ENCODE peak calls at places on chromosomes 7 and 10, in nine cellular contexts. L is neural progenitor cell, W is OCI-LY7, U is GM23338, Z is SK-N-SH, F is GM23248, Y is HCT116, K is hepatocyte, O is MM.1S. X is an unnamed sample.
A peak's percentile ranks its signal among the peaks of the same experiment; 100 is the strongest.

GRCh38 chr10:72275351-72276012 is 1.8 kb downstream of the DDIT4 start:
- DNase-seq in L (no peak), W (peak; percentile 49), U (peak; percentile 15), Z (no peak), F (no peak), Y (no peak), K (no peak), O (no peak), X (no peak)

GRCh38 chr10:33398796-33399195 is 64.3 kb upstream of the NRP1 start:
- DNase-seq in L (no peak), W (no peak), U (no peak), Z (no peak), F (no peak), Y (no peak), K (no peak), O (no peak), X (no peak)

GRCh38 chr7:101986335-101986734 is 168.9 kb downstream of the CUX1 start:
- DNase-seq in L (peak; percentile 64), W (no peak), U (no peak), Z (no peak), F (peak; percentile 12), Y (no peak), K (peak; percentile 28), O (no peak), X (no peak)

GRCh38 chr7:495761-496321 is 23.8 kb downstream of the PDGFA start:
- DNase-seq in L (no peak), W (no peak), U (no peak), Z (no peak), F (no peak), Y (no peak), K (no peak), O (no peak), X (no peak)

GRCh38 chr10:72254891-72255568 is 18.7 kb upstream of the DDIT4 start:
- DNase-seq in L (peak; percentile 80), W (no peak), U (peak; percentile 87), Z (peak; percentile 84), F (peak; percentile 80), Y (no peak), K (peak; percentile 84), O (peak; percentile 66), X (no peak)

GRCh38 chr7:1697499-1698125 is 27.5 kb downstream of the ELFN1 start:
- DNase-seq in L (no peak), W (no peak), U (no peak), Z (peak; percentile 9), F (no peak), Y (no peak), K (no peak), O (no peak), X (no peak)

GRCh38 chr7:28434510-28434909 is 22.2 kb downstream of the CREB5 start:
- DNase-seq in L (no peak), W (no peak), U (no peak), Z (no peak), F (no peak), Y (no peak), K (no peak), O (no peak), X (no peak)

GRCh38 chr7:155734445-155734809 is 77.8 kb downstream of the SHH start:
- DNase-seq in L (no peak), W (no peak), U (no peak), Z (no peak), F (peak; percentile 47), Y (no peak), K (no peak), O (no peak), X (no peak)

GRCh38 chr10:47294501-47294900 is 5.5 kb upstream of the GDF10 start:
- DNase-seq in L (no peak), W (no peak), U (no peak), Z (no peak), F (no peak), Y (no peak), K (no peak), O (no peak), X (no peak)

GRCh38 chr7:149422914-149423285 is 38.0 kb downstream of the ZNF777 start:
- DNase-seq in L (no peak), W (no peak), U (peak; percentile 49), Z (no peak), F (no peak), Y (no peak), K (no peak), O (no peak), X (no peak)

GRCh38 chr7:127732306-127732705 is 80.3 kb downstream of the SND1 start:
- DNase-seq in L (no peak), W (no peak), U (no peak), Z (no peak), F (no peak), Y (no peak), K (no peak), O (no peak), X (no peak)

GRCh38 chr7:127730658-127731276 is 78.8 kb downstream of the SND1 start:
- DNase-seq in L (no peak), W (no peak), U (peak; percentile 50), Z (no peak), F (no peak), Y (no peak), K (no peak), O (no peak), X (no peak)

GRCh38 chr7:127731431-127732080 is 79.6 kb downstream of the SND1 start:
- DNase-seq in L (no peak), W (no peak), U (no peak), Z (no peak), F (no peak), Y (no peak), K (no peak), O (no peak), X (no peak)

GRCh38 chr7:127726481-127726880 is 74.5 kb downstream of the SND1 start:
- DNase-seq in L (peak; percentile 27), W (no peak), U (peak; percentile 55), Z (no peak), F (no peak), Y (no peak), K (no peak), O (no peak), X (no peak)
- H4K20me1 ChIP-seq in L (peaks cover 35% of the 10 kb centered on the region), W (peaks cover 5% of the 10 kb centered on the region), U (peaks cover 69% of the 10 kb centered on the region), Z (peaks cover 10% of the 10 kb centered on the region), F (peaks cover 6% of the 10 kb centered on the region), Y (no peaks in the 10 kb centered on the region), K (peaks cover 27% of the 10 kb centered on the region), O (peaks cover 15% of the 10 kb centered on the region), X (no peaks in the 10 kb centered on the region)

GRCh38 chr7:123115331-123115730 is 84.4 kb downstream of the SLC13A1 start:
- DNase-seq in L (no peak), W (no peak), U (no peak), Z (no peak), F (no peak), Y (no peak), K (no peak), O (no peak), X (no peak)

GRCh38 chr7:123114288-123114687 is 85.5 kb downstream of the SLC13A1 start:
- DNase-seq in L (no peak), W (no peak), U (no peak), Z (no peak), F (no peak), Y (no peak), K (no peak), O (no peak), X (no peak)

DNA sequence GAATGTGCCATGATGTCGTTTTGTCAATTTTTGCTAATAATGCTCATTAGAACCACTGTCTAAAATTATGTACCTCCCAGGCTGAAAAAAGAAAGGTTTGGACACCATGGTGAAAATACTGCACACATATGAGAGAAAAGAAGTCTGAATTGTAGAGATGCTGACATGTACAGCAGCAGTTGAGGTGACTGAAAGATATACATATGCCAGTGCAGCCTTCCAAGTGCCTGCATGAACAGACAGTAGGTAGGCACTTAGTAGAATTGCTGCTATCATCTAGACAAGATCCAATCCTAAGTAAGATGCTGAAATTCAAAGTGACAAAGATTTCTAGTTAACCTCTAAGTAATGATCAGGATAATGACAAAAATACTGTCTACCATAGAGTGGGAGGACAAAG is 86.9 kb downstream of the SLC13A1 start:
- DNase-seq in L (no peak), W (no peak), U (no peak), Z (no peak), F (no peak), Y (no peak), K (no peak), O (no peak), X (no peak)
- TF ChIP-seq EZH2phosphoT487 in L (no peak), W (no peak), U (no peak), Z (no peak), F (no peak), Y (no peak), K (no peak), O (no peak), X (no peak)

GRCh38 chr10:98577168-98577567 is 130.4 kb upstream of the HPS1 start:
- DNase-seq in L (no peak), W (no peak), U (no peak), Z (no peak), F (no peak), Y (no peak), K (no peak), O (no peak), X (peak; percentile 35)

GRCh38 chr10:98572594-98572993 is 125.9 kb upstream of the HPS1 start:
- DNase-seq in L (no peak), W (no peak), U (no peak), Z (no peak), F (no peak), Y (no peak), K (no peak), O (no peak), X (no peak)

GRCh38 chr10:98577578-98577977 is 130.8 kb upstream of the HPS1 start:
- DNase-seq in L (no peak), W (no peak), U (no peak), Z (no peak), F (no peak), Y (no peak), K (no peak), O (no peak), X (no peak)

GRCh38 chr10:98570764-98571163 is 124.0 kb upstream of the HPS1 start:
- DNase-seq in L (no peak), W (no peak), U (no peak), Z (no peak), F (no peak), Y (no peak), K (no peak), O (no peak), X (no peak)

DNA sequence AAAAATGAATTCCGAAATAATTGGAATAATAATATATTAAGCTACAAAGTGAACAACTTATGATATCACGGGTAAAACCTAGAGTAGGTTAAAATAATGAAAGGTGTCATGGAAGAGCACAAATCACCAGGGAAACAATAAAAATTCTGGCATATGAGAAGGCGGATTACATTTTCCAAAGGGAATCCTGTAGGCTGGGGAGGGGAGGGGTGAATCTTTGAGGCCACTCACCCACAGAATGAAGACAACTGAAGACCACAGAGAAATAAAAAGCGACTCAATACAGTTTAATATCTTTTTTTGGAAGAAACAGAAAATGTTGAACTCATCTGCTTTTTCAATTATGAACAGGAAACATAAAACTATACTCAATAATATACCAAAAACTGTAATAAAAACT is 129.4 kb upstream of the HPS1 start:
- DNase-seq in L (no peak), W (no peak), U (no peak), Z (no peak), F (no peak), Y (no peak), K (no peak), O (no peak), X (no peak)
- H3K27ac ChIP-seq in L (no peak overlapping the region), W (no peak overlapping the region), U (no peak overlapping the region), Z (no peak overlapping the region), F (no peak overlapping the region), Y (no peak overlapping the region), K (no peak overlapping the region), O (no peak overlapping the region), X (no peak overlapping the region)

DNA sequence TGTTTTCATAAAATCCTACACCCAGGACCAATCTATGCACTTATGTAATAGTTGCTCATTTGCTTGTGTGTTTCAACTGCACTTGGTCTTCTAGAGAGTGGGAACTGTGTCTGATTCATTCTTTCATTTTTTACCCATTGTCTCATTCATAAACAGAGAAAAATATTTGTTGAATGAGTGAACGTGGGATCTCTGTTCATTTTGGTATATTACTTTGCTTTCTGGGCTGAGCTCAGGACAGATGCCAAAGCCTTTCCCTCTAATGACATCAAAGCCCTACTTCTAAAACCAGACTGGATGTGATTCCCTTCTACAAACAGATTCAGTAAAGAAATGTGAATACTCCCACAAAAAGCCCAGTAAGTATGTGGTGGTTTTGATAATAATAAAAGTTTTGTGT is 145.2 kb downstream of the ST7 start:
- DNase-seq in L (no peak), W (no peak), U (no peak), Z (no peak), F (peak; percentile 95), Y (no peak), K (no peak), O (no peak), X (peak; percentile 63)
- H4K20me1 ChIP-seq in L (no peaks in the 10 kb centered on the region), W (no peaks in the 10 kb centered on the region), U (no peaks in the 10 kb centered on the region), Z (no peaks in the 10 kb centered on the region), F (no peaks in the 10 kb centered on the region), Y (no peaks in the 10 kb centered on the region), K (peaks cover 11% of the 10 kb centered on the region), O (no peaks in the 10 kb centered on the region), X (no peaks in the 10 kb centered on the region)